ENCODE peak calls at places on chromosomes 5 and 9, in six cellular contexts. M, U, Z, T, L and Q are unnamed samples.

GRCh38 chr5:149803641-149804468 is 73.7 kb downstream of the PPARGC1B start:
- DNase-seq in M (no peak), U (no peak), Z (no peak), T (no peak), L (no peak), Q (peak)

GRCh38 chr9:4849364-4849763 is 56.6 kb downstream of the RCL1 start:
- DNase-seq in M (no peak), U (no peak), Z (no peak), T (no peak), L (no peak), Q (no peak)

GRCh38 chr5:109718216-109718615 is 28.5 kb downstream of the MAN2A1 start:
- DNase-seq in M (no peak), U (no peak), Z (no peak), T (no peak), L (no peak), Q (no peak)

GRCh38 chr5:132099073-132099748 is 25.6 kb downstream of the CSF2 start:
- DNase-seq in M (no peak), U (no peak), Z (no peak), T (peak), L (no peak), Q (no peak)

GRCh38 chr9:131067625-131068024 is 28.7 kb upstream of the AIF1L start:
- DNase-seq in M (no peak), U (no peak), Z (no peak), T (no peak), L (no peak), Q (no peak)

GRCh38 chr9:70902705-70903131 is 218.7 kb downstream of the TRPM3 start:
- DNase-seq in M (peak), U (peak), Z (peak), T (no peak), L (no peak), Q (peak)

GRCh38 chr5:79396265-79396664 is 117.7 kb downstream of the HOMER1 start:
- DNase-seq in M (no peak), U (no peak), Z (peak), T (no peak), L (no peak), Q (peak)

GRCh38 chr9:135507104-135508035 is 6.9 kb downstream of the MRPS2 start:
- DNase-seq in M (no peak), U (no peak), Z (no peak), T (no peak), L (no peak), Q (no peak)

GRCh38 chr5:143588933-143589662 is 185.6 kb upstream of the NR3C1 start:
- DNase-seq in M (no peak), U (no peak), Z (no peak), T (no peak), L (no peak), Q (no peak)

GRCh38 chr5:170446365-170446764 is 57.2 kb upstream of the KCNMB1 start:
- DNase-seq in M (no peak), U (no peak), Z (no peak), T (no peak), L (no peak), Q (no peak)

GRCh38 chr5:174609116-174609515 is 115.3 kb upstream of the MSX2 start:
- DNase-seq in M (peak), U (no peak), Z (no peak), T (no peak), L (no peak), Q (no peak)